ENCODE peak calls at places on chromosomes 6 and 20, in eight cellular contexts. One of them, this sample, is unnamed.

GRCh38 chr6:139778688-139779087 is 404.2 kb upstream of the CITED2 start:
- DNase-seq in fibroblast of the aortic adventitia: peak
- DNase-seq in upper lobe of right lung: no peak
- DNase-seq in fibroblast of mammary gland: peak
- DNase-seq in Caco-2: no peak
- DNase-seq in left ventricle myocardium inferior: no peak
- DNase-seq in CD4-positive, alpha-beta T cell: no peak
- DNase-seq in GM13977: no peak
- DNase-seq in this sample: no peak

GRCh38 chr6:106547961-106548453 is 81.3 kb downstream of the RTN4IP1 start:
- DNase-seq in GM13977: no peak
- DNase-seq in left ventricle myocardium inferior: no peak
- DNase-seq in upper lobe of right lung: no peak
- DNase-seq in CD4-positive, alpha-beta T cell: peak
- DNase-seq in fibroblast of the aortic adventitia: peak
- DNase-seq in fibroblast of mammary gland: peak
- DNase-seq in Caco-2: peak
- DNase-seq in this sample: no peak

GRCh38 chr20:36434383-36434782 is 106.9 kb upstream of the MYL9 start:
- DNase-seq in fibroblast of the aortic adventitia: no peak
- DNase-seq in CD4-positive, alpha-beta T cell: no peak
- DNase-seq in fibroblast of mammary gland: no peak
- DNase-seq in GM13977: no peak
- DNase-seq in left ventricle myocardium inferior: no peak
- DNase-seq in upper lobe of right lung: no peak
- DNase-seq in Caco-2: no peak
- DNase-seq in this sample: no peak

GRCh38 chr6:54878705-54879104 is 32.1 kb downstream of the FAM83B start:
- DNase-seq in upper lobe of right lung: no peak
- DNase-seq in fibroblast of mammary gland: no peak
- DNase-seq in fibroblast of the aortic adventitia: no peak
- DNase-seq in GM13977: no peak
- DNase-seq in Caco-2: no peak
- DNase-seq in left ventricle myocardium inferior: no peak
- DNase-seq in CD4-positive, alpha-beta T cell: no peak
- DNase-seq in this sample: no peak

GRCh38 chr6:62626661-62627060 is 340.6 kb upstream of the KHDRBS2 start:
- DNase-seq in GM13977: no peak
- DNase-seq in Caco-2: no peak
- DNase-seq in fibroblast of mammary gland: no peak
- DNase-seq in left ventricle myocardium inferior: no peak
- DNase-seq in fibroblast of the aortic adventitia: no peak
- DNase-seq in upper lobe of right lung: no peak
- DNase-seq in CD4-positive, alpha-beta T cell: no peak
- DNase-seq in this sample: no peak

GRCh38 chr6:47235964-47236760 is 73.5 kb downstream of the TNFRSF21 start:
- DNase-seq in CD4-positive, alpha-beta T cell: no peak
- DNase-seq in fibroblast of mammary gland: no peak
- DNase-seq in upper lobe of right lung: no peak
- DNase-seq in fibroblast of the aortic adventitia: peak
- DNase-seq in Caco-2: no peak
- DNase-seq in left ventricle myocardium inferior: peak
- DNase-seq in GM13977: no peak
- DNase-seq in this sample: no peak

GRCh38 chr6:160253242-160253641 is 5.4 kb downstream of the SLC22A2 start:
- DNase-seq in fibroblast of the aortic adventitia: no peak
- DNase-seq in upper lobe of right lung: no peak
- DNase-seq in GM13977: no peak
- DNase-seq in CD4-positive, alpha-beta T cell: no peak
- DNase-seq in left ventricle myocardium inferior: no peak
- DNase-seq in fibroblast of mammary gland: no peak
- DNase-seq in Caco-2: no peak
- DNase-seq in this sample: no peak

GRCh38 chr6:132780770-132781371 is 17.6 kb downstream of the SLC18B1 start:
- DNase-seq in Caco-2: no peak
- DNase-seq in fibroblast of the aortic adventitia: peak
- DNase-seq in left ventricle myocardium inferior: no peak
- DNase-seq in fibroblast of mammary gland: peak
- DNase-seq in CD4-positive, alpha-beta T cell: no peak
- DNase-seq in GM13977: peak
- DNase-seq in upper lobe of right lung: no peak
- DNase-seq in this sample: no peak

GRCh38 chr20:11117808-11118528 is 444.2 kb upstream of the JAG1 start:
- DNase-seq in CD4-positive, alpha-beta T cell: no peak
- DNase-seq in Caco-2: peak
- DNase-seq in fibroblast of mammary gland: peak
- DNase-seq in upper lobe of right lung: no peak
- DNase-seq in left ventricle myocardium inferior: no peak
- DNase-seq in GM13977: no peak
- DNase-seq in fibroblast of the aortic adventitia: peak
- DNase-seq in this sample: no peak

GRCh38 chr20:1388706-1389483 is 4.0 kb downstream of the FKBP1A start:
- DNase-seq in upper lobe of right lung: no peak
- DNase-seq in CD4-positive, alpha-beta T cell: no peak
- DNase-seq in fibroblast of mammary gland: no peak
- DNase-seq in GM13977: no peak
- DNase-seq in fibroblast of the aortic adventitia: no peak
- DNase-seq in left ventricle myocardium inferior: no peak
- DNase-seq in Caco-2: no peak
- DNase-seq in this sample: no peak

GRCh38 chr6:21005816-21006553 is 471.7 kb downstream of the CDKAL1 start:
- DNase-seq in Caco-2: no peak
- DNase-seq in left ventricle myocardium inferior: no peak
- DNase-seq in fibroblast of the aortic adventitia: peak
- DNase-seq in CD4-positive, alpha-beta T cell: no peak
- DNase-seq in fibroblast of mammary gland: peak
- DNase-seq in GM13977: no peak
- DNase-seq in upper lobe of right lung: no peak
- DNase-seq in this sample: no peak

DNA sequence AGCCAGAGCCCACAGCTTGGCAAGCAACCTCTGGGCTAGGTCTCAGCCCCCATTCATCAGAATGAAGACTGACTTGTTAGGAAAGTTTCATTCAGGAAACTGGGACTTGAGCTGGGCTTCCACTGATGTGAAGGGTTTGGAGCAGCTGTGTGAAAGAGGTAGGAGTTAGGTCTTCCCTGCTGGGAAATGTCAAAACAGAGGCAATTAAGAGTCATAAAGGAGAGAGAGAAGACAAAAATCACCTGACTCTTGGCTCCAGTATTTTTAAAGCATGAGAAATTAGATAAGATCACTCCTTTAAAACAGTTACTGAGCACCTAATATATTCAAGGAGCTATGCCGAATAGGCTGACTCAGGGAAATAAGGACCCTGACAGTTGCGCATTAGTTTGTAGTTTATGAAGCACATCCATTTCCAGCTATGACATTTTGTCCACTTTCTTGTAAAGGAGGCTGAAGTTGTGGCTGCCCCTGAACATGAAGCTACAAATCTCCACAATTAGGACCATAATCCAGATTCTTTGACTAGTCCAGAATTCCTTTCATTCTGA is 3.9 kb upstream of the TRIM40 start:
- DNase-seq in upper lobe of right lung: no peak
- DNase-seq in GM13977: no peak
- DNase-seq in left ventricle myocardium inferior: no peak
- DNase-seq in fibroblast of the aortic adventitia: no peak
- DNase-seq in fibroblast of mammary gland: no peak
- DNase-seq in CD4-positive, alpha-beta T cell: no peak
- DNase-seq in Caco-2: no peak
- DNase-seq in this sample: no peak
- TF ChIP-seq CTCF in upper lobe of right lung: no peak
- TF ChIP-seq CTCF in GM13977: no peak
- TF ChIP-seq CTCF in left ventricle myocardium inferior: no peak
- TF ChIP-seq CTCF in fibroblast of the aortic adventitia: no peak
- TF ChIP-seq CTCF in fibroblast of mammary gland: no peak
- TF ChIP-seq CTCF in CD4-positive, alpha-beta T cell: no peak
- TF ChIP-seq CTCF in Caco-2: no peak
- TF ChIP-seq CTCF in this sample: no peak

DNA sequence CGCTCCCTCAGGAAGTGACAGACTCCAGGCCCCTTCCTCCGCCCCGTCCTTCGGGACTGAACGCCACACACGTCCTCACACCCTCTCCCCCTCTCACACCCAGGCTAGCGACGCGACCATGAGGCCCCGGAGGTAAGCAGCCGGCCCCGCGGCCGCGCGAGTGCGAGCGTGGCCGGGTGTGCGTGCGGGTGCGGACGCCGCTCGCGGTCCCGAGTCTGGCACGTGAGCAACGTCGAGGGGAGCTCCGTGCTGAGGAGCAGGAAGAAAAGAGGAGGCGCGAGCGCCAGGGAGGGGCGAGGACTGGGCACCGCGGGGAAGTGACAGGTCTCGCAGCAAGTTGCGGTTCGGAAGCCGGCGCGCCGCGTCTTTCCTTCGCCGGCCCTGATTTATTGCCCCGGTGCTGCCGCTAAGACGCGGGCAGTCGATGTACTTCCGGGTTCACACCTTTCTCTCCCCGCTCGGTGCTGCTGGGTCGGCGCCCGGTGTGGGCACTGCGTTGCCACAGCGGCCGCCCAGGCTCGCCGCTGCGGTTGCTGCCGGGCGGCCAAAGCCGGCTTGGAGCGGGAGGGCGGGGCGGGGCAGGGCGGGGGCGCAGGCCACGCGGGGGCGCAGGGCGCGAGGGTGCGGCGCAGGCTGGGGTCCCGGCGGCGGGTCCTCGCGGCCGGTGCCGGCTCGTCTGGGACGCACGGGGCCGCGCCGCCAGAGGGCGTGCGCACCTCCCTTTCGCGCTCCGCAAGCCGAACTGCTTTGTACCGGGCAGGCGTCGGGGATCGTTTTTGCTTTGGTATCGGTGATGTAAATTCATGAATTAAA is 15.8 kb upstream of the LIN28B start:
- DNase-seq in fibroblast of mammary gland: peak
- DNase-seq in fibroblast of the aortic adventitia: peak
- DNase-seq in Caco-2: no peak
- DNase-seq in GM13977: no peak
- DNase-seq in upper lobe of right lung: no peak
- DNase-seq in left ventricle myocardium inferior: no peak
- DNase-seq in CD4-positive, alpha-beta T cell: no peak
- DNase-seq in this sample: peak
- TF ChIP-seq CTCF in fibroblast of mammary gland: peak
- TF ChIP-seq CTCF in fibroblast of the aortic adventitia: peak
- TF ChIP-seq CTCF in Caco-2: no peak
- TF ChIP-seq CTCF in GM13977: peak
- TF ChIP-seq CTCF in upper lobe of right lung: peak
- TF ChIP-seq CTCF in left ventricle myocardium inferior: peak
- TF ChIP-seq CTCF in CD4-positive, alpha-beta T cell: peak
- TF ChIP-seq CTCF in this sample: peak

GRCh38 chr6:148170286-148170685 is 172.4 kb upstream of the SASH1 start:
- DNase-seq in GM13977: no peak
- DNase-seq in Caco-2: no peak
- DNase-seq in upper lobe of right lung: no peak
- DNase-seq in fibroblast of the aortic adventitia: no peak
- DNase-seq in CD4-positive, alpha-beta T cell: no peak
- DNase-seq in fibroblast of mammary gland: no peak
- DNase-seq in left ventricle myocardium inferior: no peak
- DNase-seq in this sample: no peak

GRCh38 chr6:148169701-148170100 is 172.9 kb upstream of the SASH1 start:
- DNase-seq in GM13977: no peak
- DNase-seq in upper lobe of right lung: no peak
- DNase-seq in Caco-2: no peak
- DNase-seq in CD4-positive, alpha-beta T cell: no peak
- DNase-seq in fibroblast of mammary gland: no peak
- DNase-seq in fibroblast of the aortic adventitia: no peak
- DNase-seq in left ventricle myocardium inferior: no peak
- DNase-seq in this sample: no peak

GRCh38 chr6:148164645-148165044 is 178.0 kb upstream of the SASH1 start:
- DNase-seq in fibroblast of mammary gland: no peak
- DNase-seq in left ventricle myocardium inferior: no peak
- DNase-seq in CD4-positive, alpha-beta T cell: no peak
- DNase-seq in fibroblast of the aortic adventitia: no peak
- DNase-seq in GM13977: no peak
- DNase-seq in Caco-2: no peak
- DNase-seq in upper lobe of right lung: no peak
- DNase-seq in this sample: no peak

GRCh38 chr6:148168856-148169255 is 173.8 kb upstream of the SASH1 start:
- DNase-seq in CD4-positive, alpha-beta T cell: no peak
- DNase-seq in left ventricle myocardium inferior: no peak
- DNase-seq in upper lobe of right lung: no peak
- DNase-seq in GM13977: no peak
- DNase-seq in fibroblast of mammary gland: no peak
- DNase-seq in Caco-2: no peak
- DNase-seq in fibroblast of the aortic adventitia: no peak
- DNase-seq in this sample: no peak

DNA sequence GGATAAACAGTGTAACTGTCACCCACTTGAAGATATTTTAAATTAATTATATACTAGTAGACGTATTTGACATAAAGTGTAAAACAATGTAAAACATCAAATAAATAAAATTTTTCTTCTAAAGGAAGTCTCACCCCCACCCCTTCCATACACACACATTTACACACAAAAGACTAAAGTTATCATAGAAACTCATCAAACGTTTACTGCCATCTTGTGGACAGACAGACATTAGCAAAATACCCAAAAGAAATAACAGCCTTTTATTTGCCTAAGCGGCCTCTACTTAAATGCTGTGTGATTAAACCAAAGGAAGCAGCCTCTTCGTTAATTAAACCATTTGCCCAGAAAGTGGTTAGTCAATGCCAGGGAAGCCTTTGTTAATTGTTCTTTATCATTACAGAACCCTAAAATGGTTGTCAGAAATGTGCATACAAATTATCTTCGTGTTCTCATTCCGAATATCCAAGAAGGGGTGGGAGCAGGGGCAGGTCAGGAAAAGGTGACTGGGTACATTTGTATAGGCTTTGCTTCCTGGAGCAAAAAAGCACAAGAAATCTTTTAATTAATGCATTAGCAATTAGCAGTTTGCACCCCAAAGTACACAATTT is 176.2 kb upstream of the SASH1 start:
- DNase-seq in GM13977: peak
- DNase-seq in fibroblast of mammary gland: peak
- DNase-seq in upper lobe of right lung: no peak
- DNase-seq in left ventricle myocardium inferior: no peak
- DNase-seq in CD4-positive, alpha-beta T cell: no peak
- DNase-seq in fibroblast of the aortic adventitia: peak
- DNase-seq in Caco-2: peak
- DNase-seq in this sample: no peak
- TF ChIP-seq CTCF in GM13977: peak
- TF ChIP-seq CTCF in fibroblast of mammary gland: peak
- TF ChIP-seq CTCF in upper lobe of right lung: peak
- TF ChIP-seq CTCF in left ventricle myocardium inferior: peak
- TF ChIP-seq CTCF in CD4-positive, alpha-beta T cell: peak
- TF ChIP-seq CTCF in fibroblast of the aortic adventitia: peak
- TF ChIP-seq CTCF in Caco-2: peak
- TF ChIP-seq CTCF in this sample: peak

DNA sequence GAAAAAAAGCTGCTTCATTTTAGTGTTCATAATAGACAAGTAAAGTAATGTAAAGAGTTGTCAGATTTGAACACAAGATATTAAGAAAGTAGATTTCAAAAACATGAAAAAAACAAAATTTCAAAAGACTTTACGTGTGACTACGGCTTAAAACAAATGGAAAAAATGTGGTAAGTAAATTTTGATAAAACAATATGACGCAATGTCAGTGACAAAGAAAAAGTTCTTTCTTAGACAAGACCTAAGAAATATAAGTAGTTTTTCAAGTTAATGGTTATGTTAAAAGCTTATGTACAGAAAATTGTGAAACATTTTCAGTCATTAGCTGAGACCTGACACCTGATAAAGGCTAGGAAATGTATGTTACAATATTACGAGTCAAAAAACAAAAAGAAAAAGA is 73.7 kb upstream of the EYS start:
- DNase-seq in upper lobe of right lung: no peak
- DNase-seq in GM13977: no peak
- DNase-seq in Caco-2: no peak
- DNase-seq in CD4-positive, alpha-beta T cell: no peak
- DNase-seq in left ventricle myocardium inferior: no peak
- DNase-seq in fibroblast of mammary gland: no peak
- DNase-seq in fibroblast of the aortic adventitia: no peak
- DNase-seq in this sample: no peak
- TF ChIP-seq CTCF in upper lobe of right lung: no peak
- TF ChIP-seq CTCF in GM13977: no peak
- TF ChIP-seq CTCF in Caco-2: no peak
- TF ChIP-seq CTCF in CD4-positive, alpha-beta T cell: no peak
- TF ChIP-seq CTCF in left ventricle myocardium inferior: no peak
- TF ChIP-seq CTCF in fibroblast of mammary gland: no peak
- TF ChIP-seq CTCF in fibroblast of the aortic adventitia: no peak
- TF ChIP-seq CTCF in this sample: no peak

This sample was measured in kidney.